ENCODE peak calls at places on chromosomes 1 and 21, in nine cellular contexts. S, P, R, F, B, W, J, C and G are unnamed samples.
A peak's percentile ranks its signal among the peaks of the same experiment; 100 is the strongest.

GRCh38 chr1:212055333-212055732 is 19.8 kb downstream of the DTL start:
- DNase-seq in S (no peak), P (no peak), R (no peak), F (no peak), B (no peak), W (no peak), J (no peak), C (no peak), G (no peak)

GRCh38 chr1:25695066-25695990 is 78.7 kb downstream of the MAN1C1 start:
- DNase-seq in S (no peak), P (no peak), R (no peak), F (peak; percentile 43), B (no peak), W (peak; percentile 99), J (no peak), C (peak; percentile 96), G (peak; percentile 22)

GRCh38 chr21:39610705-39611104 is 2.0 kb upstream of the B3GALT5 start:
- DNase-seq in S (peak; percentile 8), P (no peak), R (no peak), F (peak; percentile 81), B (no peak), W (no peak), J (no peak), C (no peak), G (no peak)

GRCh38 chr1:64645742-64646141 is 99.1 kb upstream of the RAVER2 start:
- DNase-seq in S (no peak), P (no peak), R (no peak), F (no peak), B (no peak), W (no peak), J (no peak), C (no peak), G (no peak)

GRCh38 chr1:44812822-44813543 is 4.7 kb downstream of the BTBD19 start:
- DNase-seq in S (no peak), P (peak; percentile 36), R (no peak), F (no peak), B (no peak), W (no peak), J (peak; percentile 57), C (no peak), G (no peak)

GRCh38 chr1:235397733-235398132 is 30.5 kb downstream of the TBCE start:
- DNase-seq in S (no peak), P (no peak), R (no peak), F (peak; percentile 59), B (no peak), W (peak; percentile 96), J (no peak), C (peak; percentile 95), G (no peak)

GRCh38 chr1:145891587-145892485 is 6.2 kb upstream of the ANKRD35 start:
- DNase-seq in S (peak; percentile 99), P (peak; percentile 67), R (peak; percentile 8), F (peak; percentile 88), B (peak; percentile 37), W (peak; percentile 97), J (peak; percentile 97), C (peak; percentile 99), G (peak; percentile 96)

GRCh38 chr1:156126043-156126700 is 11.7 kb downstream of the LMNA start:
- DNase-seq in S (no peak), P (peak; percentile 59), R (peak; percentile 64), F (peak; percentile 84), B (peak; percentile 41), W (peak; percentile 97), J (no peak), C (peak; percentile 92), G (no peak)

GRCh38 chr1:93844262-93845045 is 34.6 kb downstream of the DNTTIP2 start:
- DNase-seq in S (peak; percentile 42), P (no peak), R (no peak), F (peak; percentile 38), B (peak; percentile 21), W (peak; percentile 85), J (peak; percentile 73), C (peak; percentile 47), G (no peak)

GRCh38 chr1:12549106-12549459 is 68.9 kb downstream of the DHRS3 start:
- DNase-seq in S (no peak), P (peak; percentile 22), R (no peak), F (no peak), B (no peak), W (peak; percentile 51), J (no peak), C (no peak), G (no peak)

GRCh38 chr1:38608202-38608864 is 251.2 kb downstream of the RRAGC start:
- DNase-seq in S (no peak), P (no peak), R (no peak), F (no peak), B (no peak), W (no peak), J (no peak), C (no peak), G (no peak)

GRCh38 chr1:205313681-205314308 is 7.8 kb downstream of the NUAK2 start:
- DNase-seq in S (no peak), P (peak; percentile 58), R (peak; percentile 33), F (no peak), B (peak; percentile 21), W (peak; percentile 76), J (peak; percentile 49), C (no peak), G (no peak)

GRCh38 chr1:207248544-207249206 is 72.8 kb upstream of the CD55 start:
- DNase-seq in S (no peak), P (no peak), R (no peak), F (no peak), B (no peak), W (peak; percentile 15), J (no peak), C (no peak), G (no peak)

GRCh38 chr1:11648732-11649158 is 5.5 kb downstream of the FBXO2 start:
- DNase-seq in S (no peak), P (peak; percentile 66), R (no peak), F (no peak), B (peak; percentile 33), W (no peak), J (no peak), C (no peak), G (no peak)

GRCh38 chr1:174258148-174258550 is 98.8 kb downstream of the RABGAP1L start:
- DNase-seq in S (peak; percentile 50), P (no peak), R (no peak), F (no peak), B (peak; percentile 6), W (peak; percentile 38), J (peak; percentile 68), C (no peak), G (peak; percentile 29)

GRCh38 chr1:241998412-241998921 is 431 bp downstream of the MAP1LC3C start:
- DNase-seq in S (no peak), P (peak; percentile 67), R (peak; percentile 4), F (peak; percentile 67), B (peak; percentile 23), W (peak; percentile 88), J (peak; percentile 31), C (peak; percentile 62), G (peak; percentile 18)

GRCh38 chr1:55428944-55429931 is 214.1 kb upstream of the USP24 start:
- DNase-seq in S (no peak), P (no peak), R (no peak), F (peak; percentile 73), B (no peak), W (peak; percentile 99), J (no peak), C (peak; percentile 99), G (peak; percentile 98)

GRCh38 chr1:114024049-114024448 is 44.8 kb downstream of the OLFML3 start:
- DNase-seq in S (no peak), P (no peak), R (no peak), F (no peak), B (no peak), W (no peak), J (no peak), C (no peak), G (no peak)

GRCh38 chr1:231919269-231919886 is 292.8 kb downstream of the DISC1 start:
- DNase-seq in S (no peak), P (no peak), R (no peak), F (no peak), B (no peak), W (no peak), J (no peak), C (no peak), G (no peak)

GRCh38 chr1:10730985-10731384 is 65.5 kb downstream of the CASZ1 start:
- DNase-seq in S (no peak), P (no peak), R (no peak), F (peak; percentile 66), B (no peak), W (peak; percentile 87), J (no peak), C (no peak), G (no peak)

GRCh38 chr1:227778401-227778947 is 37.0 kb upstream of the PRSS38 start:
- DNase-seq in S (no peak), P (no peak), R (no peak), F (peak; percentile 89), B (no peak), W (peak; percentile 47), J (peak; percentile 52), C (no peak), G (no peak)

GRCh38 chr1:118290046-118290445 is 105.0 kb upstream of the SPAG17 start:
- DNase-seq in S (no peak), P (no peak), R (no peak), F (no peak), B (no peak), W (no peak), J (no peak), C (no peak), G (no peak)

GRCh38 chr1:18946550-18947381 is 9.7 kb downstream of the IFFO2 start:
- DNase-seq in S (no peak), P (no peak), R (no peak), F (no peak), B (no peak), W (no peak), J (peak; percentile 41), C (no peak), G (no peak)

GRCh38 chr1:23624440-23624839 is 65.1 kb upstream of the ID3 start:
- DNase-seq in S (no peak), P (no peak), R (peak; percentile 45), F (no peak), B (no peak), W (no peak), J (no peak), C (no peak), G (no peak)

GRCh38 chr1:2134604-2135307 is 59.8 kb downstream of the FAAP20 start:
- DNase-seq in S (no peak), P (no peak), R (no peak), F (no peak), B (no peak), W (no peak), J (no peak), C (no peak), G (no peak)

GRCh38 chr1:42259739-42260064 is 75.3 kb downstream of the FOXJ3 start:
- DNase-seq in S (no peak), P (no peak), R (no peak), F (no peak), B (no peak), W (no peak), J (no peak), C (no peak), G (no peak)

GRCh38 chr21:15080504-15080903 is 15.7 kb upstream of the NRIP1 start:
- DNase-seq in S (no peak), P (no peak), R (no peak), F (no peak), B (no peak), W (no peak), J (no peak), C (no peak), G (no peak)